ENCODE peak calls at places on chromosomes 2 and 18, in eight cellular contexts. P is Peyer's patch; N is progenitor cell of endocrine pancreas; O is OCI-LY7; T is AG10803; E is activated CD8-positive, alpha-beta T cell treated with anti-CD3 and anti-CD28 coated beads for 36 hours; C is neural crest cell; X is bronchial epithelial cell. V is an unnamed sample.
A peak's percentile ranks its signal among the peaks of the same experiment; 100 is the strongest.

GRCh38 chr18:79167526-79168190 is 98.5 kb downstream of the ATP9B start:
- DNase-seq in P (no peak), N (no peak), O (no peak), T (no peak), E (no peak), C (no peak), X (no peak), V (no peak)

GRCh38 chr2:79292936-79293335 is 133.4 kb upstream of the REG3A start:
- DNase-seq in P (no peak), N (no peak), O (no peak), T (no peak), E (no peak), C (no peak), X (no peak), V (no peak)

GRCh38 chr2:133862400-133862977 is 294.2 kb upstream of the NCKAP5 start:
- DNase-seq in P (no peak), N (no peak), O (no peak), T (no peak), E (no peak), C (no peak), X (no peak), V (no peak)

GRCh38 chr18:3875376-3875775 is 425.4 kb downstream of the TGIF1 start:
- DNase-seq in P (no peak), N (no peak), O (no peak), T (no peak), E (no peak), C (no peak), X (no peak), V (no peak)

GRCh38 chr2:76870581-76870980 is 651.6 kb downstream of the LRRTM4 start:
- DNase-seq in P (no peak), N (no peak), O (no peak), T (no peak), E (no peak), C (no peak), X (peak; percentile 16), V (no peak)

GRCh38 chr2:40259900-40260299 is 192.0 kb downstream of the SLC8A1 start:
- DNase-seq in P (no peak), N (no peak), O (no peak), T (no peak), E (no peak), C (no peak), X (peak; percentile 35), V (no peak)

GRCh38 chr2:218419630-218420216 is 800 bp downstream of the VIL1 start:
- DNase-seq in P (no peak), N (no peak), O (no peak), T (no peak), E (no peak), C (no peak), X (no peak), V (no peak)

GRCh38 chr18:49613141-49613641 is 51.3 kb downstream of the LIPG start:
- DNase-seq in P (no peak), N (no peak), O (no peak), T (no peak), E (no peak), C (no peak), X (no peak), V (no peak)

GRCh38 chr2:223092667-223093066 is 40.7 kb downstream of the KCNE4 start:
- DNase-seq in P (no peak), N (no peak), O (no peak), T (no peak), E (no peak), C (no peak), X (no peak), V (no peak)

GRCh38 chr2:199404841-199405240 is 52.9 kb downstream of the SATB2 start:
- DNase-seq in P (no peak), N (no peak), O (no peak), T (peak; percentile 73), E (no peak), C (no peak), X (peak; percentile 18), V (no peak)

GRCh38 chr2:216690451-216691209 is 4.7 kb downstream of the IGFBP5 start:
- DNase-seq in P (no peak), N (no peak), O (no peak), T (peak; percentile 92), E (no peak), C (no peak), X (no peak), V (no peak)

GRCh38 chr18:21452381-21452780 is 148.1 kb downstream of the ESCO1 start:
- DNase-seq in P (no peak), N (no peak), O (no peak), T (no peak), E (no peak), C (no peak), X (no peak), V (no peak)

GRCh38 chr2:164697688-164698290 is 76.5 kb upstream of the GRB14 start:
- DNase-seq in P (no peak), N (no peak), O (peak; percentile 29), T (peak; percentile 5), E (no peak), C (no peak), X (peak; percentile 27), V (no peak)

GRCh38 chr2:240095556-240096523 is 40.3 kb downstream of the COPS9 start:
- DNase-seq in P (no peak), N (no peak), O (no peak), T (no peak), E (no peak), C (no peak), X (no peak), V (no peak)

GRCh38 chr18:9951022-9951859 is 37.4 kb downstream of the VAPA start:
- DNase-seq in P (no peak), N (no peak), O (peak; percentile 45), T (peak; percentile 78), E (peak; percentile 38), C (no peak), X (peak; percentile 72), V (no peak)

GRCh38 chr18:3525870-3526420 is 76.0 kb downstream of the TGIF1 start:
- DNase-seq in P (no peak), N (no peak), O (no peak), T (no peak), E (peak; percentile 72), C (peak; percentile 7), X (no peak), V (peak; percentile 54)

GRCh38 chr2:152499411-152499810 is 164.4 kb downstream of the FMNL2 start:
- DNase-seq in P (no peak), N (no peak), O (no peak), T (no peak), E (no peak), C (no peak), X (no peak), V (no peak)

GRCh38 chr2:236179653-236180500 is 11.7 kb upstream of the GBX2 start:
- DNase-seq in P (no peak), N (no peak), O (no peak), T (peak; percentile 61), E (no peak), C (no peak), X (peak; percentile 81), V (peak; percentile 38)

GRCh38 chr2:110748489-110748867 is 16.1 kb downstream of the ACOXL start:
- DNase-seq in P (no peak), N (no peak), O (peak; percentile 95), T (no peak), E (peak; percentile 88), C (no peak), X (peak; percentile 12), V (peak; percentile 76)

DNA sequence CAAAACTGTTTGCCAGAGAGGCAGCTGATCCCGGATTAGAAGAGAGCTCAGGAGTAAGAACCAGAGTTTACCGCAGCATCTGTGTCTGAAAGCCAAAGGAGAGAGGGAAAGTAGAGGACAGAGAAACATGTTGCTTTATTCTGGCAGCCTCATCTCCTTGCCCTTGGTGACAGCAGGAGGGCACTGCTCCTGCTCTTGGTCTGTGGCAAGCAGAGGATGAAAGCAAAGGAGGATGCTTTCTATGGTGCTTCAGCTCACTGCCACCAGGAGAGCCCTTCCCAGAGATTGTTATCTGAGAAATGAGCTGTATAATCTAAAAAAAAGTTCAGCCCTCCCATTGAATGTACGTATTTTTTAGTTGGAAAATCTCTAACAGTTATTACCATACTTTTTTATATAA is 7.7 kb downstream of the SLC1A4 start:
- DNase-seq in P (no peak), N (no peak), O (no peak), T (no peak), E (no peak), C (no peak), X (no peak), V (no peak)
- TF ChIP-seq CTCF in P (no peak), N (no peak), O (no peak), T (no peak), E (no peak), C (no peak), X (no peak), V (no peak)

DNA sequence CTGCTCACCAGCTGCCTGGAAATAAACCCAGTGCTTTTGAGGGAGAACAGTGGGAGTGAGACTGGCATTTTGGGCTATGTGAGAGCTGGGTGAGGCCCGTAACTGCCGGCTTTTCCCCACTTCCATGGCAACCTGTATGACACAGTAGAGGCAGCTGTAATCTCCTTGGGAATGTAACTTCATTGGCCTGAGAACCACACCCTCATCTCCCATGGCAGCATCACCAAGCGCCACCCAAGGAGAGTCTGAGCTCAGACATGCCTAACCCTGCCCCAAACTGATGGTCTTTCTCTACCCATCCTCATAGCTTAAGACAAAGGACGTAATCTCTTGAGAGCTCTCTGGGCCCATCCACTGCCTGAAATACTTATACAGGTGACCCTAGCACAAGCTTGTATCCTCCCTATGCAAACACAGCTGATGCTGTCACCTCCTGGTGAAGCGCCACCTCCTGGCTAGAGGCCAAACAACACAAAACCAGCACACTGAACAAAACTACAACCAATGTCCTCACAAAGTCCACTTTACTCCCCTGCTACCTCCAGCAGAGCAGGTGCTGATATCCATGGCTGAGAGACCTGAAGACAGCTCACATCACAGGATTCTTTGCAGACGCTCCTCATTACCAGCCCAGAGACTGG is 763.4 kb upstream of the NRXN1 start:
- DNase-seq in P (no peak), N (no peak), O (peak; percentile 10), T (no peak), E (peak; percentile 2), C (peak; percentile 26), X (no peak), V (no peak)
- TF ChIP-seq CTCF in P (no peak), N (peak; percentile 55), O (peak; percentile 77), T (no peak), E (no peak), C (peak; percentile 56), X (peak; percentile 55), V (peak; percentile 66)

DNA sequence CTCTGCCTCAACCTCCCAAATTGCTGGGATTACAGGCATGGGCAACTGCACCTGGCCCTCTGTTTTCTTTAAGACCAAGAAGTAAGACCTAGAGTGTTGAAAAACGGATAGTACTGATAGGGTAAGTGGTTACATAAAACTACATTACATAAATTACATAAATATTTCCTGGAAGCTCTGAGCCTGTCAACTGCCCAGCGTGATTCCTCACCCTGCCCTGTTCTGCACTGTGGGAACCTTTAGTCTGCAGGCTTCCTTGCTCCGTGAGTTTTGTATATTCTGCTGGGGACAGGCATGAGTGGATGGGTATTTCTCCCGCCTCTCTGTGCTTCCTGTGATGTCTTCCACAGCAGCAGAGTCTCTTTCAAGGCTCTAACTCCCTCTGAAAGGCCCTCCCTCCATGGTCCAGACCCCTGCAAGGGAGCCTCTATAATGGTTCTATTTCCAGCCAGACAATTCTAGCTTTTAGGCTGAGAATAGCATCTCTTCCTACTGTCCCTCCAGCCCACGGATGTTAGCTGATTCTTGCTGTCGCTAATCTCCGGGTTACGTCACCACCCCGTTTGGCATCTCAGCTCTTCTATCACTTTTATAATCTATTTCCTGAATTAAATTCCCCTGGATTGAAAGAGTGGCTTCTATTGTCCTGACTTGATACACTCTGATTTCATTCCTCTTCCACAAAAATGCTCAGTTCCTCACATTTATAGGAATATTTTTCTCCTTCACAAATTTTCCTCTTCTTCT is 49.5 kb upstream of the PLEKHM3 start:
- DNase-seq in P (no peak), N (no peak), O (no peak), T (no peak), E (no peak), C (no peak), X (no peak), V (no peak)
- TF ChIP-seq CTCF in P (no peak), N (no peak), O (no peak), T (no peak), E (no peak), C (no peak), X (no peak), V (no peak)

GRCh38 chr2:237723613-237724012 is 75.0 kb upstream of the RBM44 start:
- DNase-seq in P (peak; percentile 90), N (no peak), O (peak; percentile 70), T (peak; percentile 44), E (peak; percentile 36), C (peak; percentile 22), X (peak; percentile 44), V (peak; percentile 34)
- TF ChIP-seq CTCF in P (peak; percentile 35), N (no peak), O (peak; percentile 22), T (no peak), E (no peak), C (no peak), X (no peak), V (no peak)

V was measured in GM13977.